ENCODE peak calls at places on chromosomes 11 and 22, in six cellular contexts. J is heart right ventricle; E is activated CD4-positive, alpha-beta T cell treated with anti-CD3 and anti-CD28 coated beads, Interleukin-2, amount 10 ng/mL, durations not matched to agents 7 days and 5 days; A is PC-9; H is SW 1271; S is stimulated activated CD8-positive, alpha-beta memory T cell treated with anti-CD3 and anti-CD28 coated beads, Interleukin-15, amount 100 ng/mL, for 1 hour. K is an unnamed sample.

GRCh38 chr11:6251990-6252473 is 7.6 kb upstream of the CCKBR start:
- DNase-seq in S (no peak), H (no peak), A (no peak), E (no peak), J (no peak), K (no peak)

GRCh38 chr22:29704528-29705285 is 15.1 kb upstream of the CABP7 start:
- DNase-seq in S (no peak), A (no peak), E (no peak), H (no peak), J (no peak), K (peak; percentile 26)

GRCh38 chr11:77779935-77780334 is 40.6 kb downstream of the RSF1 start:
- DNase-seq in H (peak; percentile 25), E (no peak), S (no peak), J (no peak), A (peak; percentile 69), K (no peak)

GRCh38 chr22:45497268-45497667 is 5.4 kb upstream of the FBLN1 start:
- DNase-seq in A (no peak), H (no peak), J (no peak), S (no peak), E (no peak), K (no peak)

GRCh38 chr11:36510567-36511020 is 522 bp upstream of the TRAF6 start:
- DNase-seq in S (no peak), H (no peak), E (no peak), J (no peak), A (peak; percentile 42), K (peak; percentile 57)

GRCh38 chr11:98003606-98004371 is 1017.0 kb upstream of the CNTN5 start:
- DNase-seq in S (no peak), J (no peak), A (no peak), H (no peak), E (no peak), K (no peak)

GRCh38 chr22:50628543-50629134 is 687 bp upstream of the ARSA start:
- DNase-seq in S (no peak), A (peak; percentile 31), H (no peak), E (peak; percentile 30), J (no peak), K (no peak)

GRCh38 chr11:2699185-2699530 is 636 bp downstream of the KCNQ1OT1 start:
- DNase-seq in E (no peak), J (no peak), S (no peak), A (no peak), H (no peak), K (no peak)

GRCh38 chr11:65867284-65868071 is 5.1 kb downstream of the EFEMP2 start:
- DNase-seq in J (no peak), E (no peak), A (no peak), H (no peak), S (no peak), K (no peak)

GRCh38 chr11:110200241-110200640 is 96.2 kb downstream of the RDX start:
- DNase-seq in H (no peak), J (no peak), E (no peak), S (no peak), A (peak; percentile 84), K (no peak)

GRCh38 chr11:20397281-20397680 is 9.8 kb downstream of the PRMT3 start:
- DNase-seq in J (no peak), S (no peak), E (peak; percentile 60), H (peak; percentile 69), A (no peak), K (peak; percentile 75)

GRCh38 chr22:25062378-25063095 is 110.0 kb downstream of the KIAA1671 start:
- DNase-seq in A (no peak), J (no peak), H (no peak), E (peak; percentile 84), S (peak; percentile 48), K (no peak)

GRCh38 chr11:92607969-92608711 is 361.3 kb upstream of the MTNR1B start:
- DNase-seq in J (no peak), E (no peak), S (no peak), H (no peak), A (no peak), K (no peak)